ENCODE peak calls at places on chromosomes 2 and 18, in ten cellular contexts. C is stomach, X is spleen, W is HL-60, U is suprapubic skin, O is HepG2, P is Panc1, V is GM12891, Y is GM12892, K is HCT116. G is an unnamed sample.

GRCh38 chr18:58863539-58864145 is 1.0 kb upstream of the ZNF532 start:
- DNase-seq in O (no peak), P (no peak), K (no peak), V (peak), C (peak), Y (peak), X (peak), U (no peak), W (peak), G (peak)

GRCh38 chr2:187654535-187654934 is 100.3 kb upstream of the TFPI start:
- DNase-seq in C (peak), W (no peak), P (no peak), X (no peak), O (no peak), U (no peak), V (no peak), K (no peak), Y (no peak), G (no peak)

GRCh38 chr18:25055076-25055475 is 296.9 kb downstream of the ZNF521 start:
- DNase-seq in P (no peak), V (no peak), W (no peak), X (no peak), O (no peak), K (no peak), U (no peak), Y (no peak), C (no peak), G (no peak)

GRCh38 chr2:162382283-162382682 is 38.4 kb downstream of the GCA start:
- DNase-seq in V (no peak), U (no peak), K (no peak), Y (no peak), P (no peak), O (no peak), W (no peak), X (no peak), C (no peak), G (no peak)

GRCh38 chr2:190376591-190377245 is 31.4 kb upstream of the MFSD6 start:
- DNase-seq in P (no peak), Y (no peak), O (no peak), C (no peak), W (no peak), U (no peak), X (no peak), K (no peak), V (no peak), G (no peak)

GRCh38 chr18:8947576-8947975 is 154.9 kb upstream of the NDUFV2 start:
- DNase-seq in K (no peak), X (no peak), W (no peak), C (no peak), O (no peak), U (no peak), P (no peak), Y (no peak), V (no peak), G (no peak)

GRCh38 chr2:233328922-233329321 is 21.3 kb downstream of the SAG start:
- DNase-seq in X (no peak), W (no peak), V (no peak), C (no peak), O (no peak), K (no peak), P (no peak), U (no peak), Y (no peak), G (no peak)

GRCh38 chr2:12066986-12067385 is 320.6 kb downstream of the LPIN1 start:
- DNase-seq in U (no peak), C (no peak), W (no peak), K (no peak), P (no peak), O (no peak), X (no peak), Y (no peak), V (no peak), G (no peak)

GRCh38 chr2:240077442-240077841 is 24.1 kb upstream of the OR6B3 start:
- DNase-seq in O (no peak), W (no peak), P (no peak), X (no peak), V (no peak), C (no peak), Y (no peak), K (no peak), U (no peak), G (no peak)

GRCh38 chr18:37218022-37218590 is 347.5 kb downstream of the CELF4 start:
- DNase-seq in P (no peak), O (no peak), V (no peak), C (no peak), U (no peak), X (no peak), W (no peak), Y (no peak), K (no peak), G (no peak)

GRCh38 chr18:48079885-48080284 is 149.4 kb upstream of the SMAD2 start:
- DNase-seq in C (no peak), K (no peak), V (no peak), W (no peak), U (no peak), X (peak), P (no peak), Y (no peak), O (no peak), G (no peak)

GRCh38 chr2:158211516-158211915 is 109.8 kb downstream of the UPP2 start:
- DNase-seq in W (no peak), O (no peak), C (no peak), K (no peak), P (no peak), U (no peak), Y (no peak), X (no peak), V (no peak), G (no peak)

GRCh38 chr2:58992062-58992736 is 751.1 kb upstream of the FANCL start:
- DNase-seq in U (no peak), O (peak), Y (no peak), X (no peak), V (no peak), C (no peak), W (no peak), K (no peak), P (no peak), G (no peak)

GRCh38 chr2:156896294-156896693 is 361.2 kb upstream of the GALNT5 start:
- DNase-seq in K (no peak), Y (no peak), X (no peak), V (no peak), W (no peak), U (no peak), P (no peak), O (no peak), C (no peak), G (no peak)

GRCh38 chr18:68172842-68173549 is 541.9 kb downstream of the TMX3 start:
- DNase-seq in P (no peak), Y (no peak), V (no peak), O (peak), C (no peak), U (no peak), W (no peak), X (no peak), K (no peak), G (no peak)

GRCh38 chr2:152335851-152336102 is 803 bp downstream of the FMNL2 start:
- DNase-seq in K (no peak), C (no peak), X (peak), V (peak), P (no peak), O (no peak), Y (peak), U (no peak), W (no peak), G (peak)

GRCh38 chr18:37566479-37567060 is 972 bp upstream of the CELF4 start:
- DNase-seq in K (no peak), C (no peak), O (no peak), V (no peak), W (no peak), U (no peak), X (peak), P (no peak), Y (no peak), G (peak)

GRCh38 chr18:34866739-34867138 is 156.6 kb downstream of the DTNA start:
- DNase-seq in C (no peak), W (no peak), O (no peak), Y (no peak), P (no peak), U (no peak), V (no peak), K (no peak), X (no peak), G (peak)

GRCh38 chr2:159497857-159498256 is 118.5 kb downstream of the BAZ2B start:
- DNase-seq in X (no peak), P (no peak), O (no peak), K (peak), Y (no peak), U (no peak), V (no peak), C (no peak), W (no peak), G (no peak)

GRCh38 chr18:77132369-77133050 is at the start of gene MBP:
- DNase-seq in O (no peak), C (peak), P (no peak), K (no peak), V (peak), X (peak), Y (peak), W (peak), U (peak), G (peak)

GRCh38 chr2:104976603-104977120 is 61.2 kb upstream of the MRPS9 start:
- DNase-seq in V (peak), P (no peak), W (peak), Y (peak), O (peak), X (peak), U (no peak), K (peak), C (no peak), G (peak)

GRCh38 chr18:9814431-9814830 is 71.3 kb upstream of the TXNDC2 start:
- DNase-seq in C (no peak), X (no peak), P (peak), O (peak), V (no peak), U (no peak), Y (no peak), W (no peak), K (no peak), G (no peak)

GRCh38 chr2:19988600-19988999 is 1.3 kb downstream of the WDR35 start:
- DNase-seq in W (no peak), C (no peak), O (no peak), U (no peak), K (no peak), P (no peak), Y (no peak), X (no peak), V (no peak), G (no peak)

GRCh38 chr2:126655500-126656310 is at the start of gene GYPC:
- DNase-seq in V (peak), P (no peak), X (peak), W (peak), C (peak), O (no peak), U (peak), K (no peak), Y (peak), G (no peak)

GRCh38 chr2:84904717-84905174 is 710 bp upstream of the TMSB10 start:
- DNase-seq in V (no peak), K (no peak), U (peak), C (peak), W (no peak), O (no peak), Y (no peak), P (no peak), X (peak), G (peak)

GRCh38 chr2:100350661-100351185 is 28.4 kb upstream of the LONRF2 start:
- DNase-seq in O (no peak), V (no peak), Y (no peak), X (no peak), K (no peak), U (no peak), P (no peak), W (no peak), C (no peak), G (no peak)

GRCh38 chr18:37590346-37590745 is 24.7 kb upstream of the CELF4 start:
- DNase-seq in P (no peak), O (no peak), X (no peak), V (no peak), W (no peak), K (no peak), Y (no peak), C (no peak), U (no peak), G (no peak)

GRCh38 chr2:237165405-237166276 is 80.0 kb downstream of the COPS8 start:
- DNase-seq in U (no peak), K (peak), P (no peak), V (no peak), W (no peak), O (peak), X (no peak), Y (no peak), C (no peak), G (peak)

GRCh38 chr2:74426181-74426758 is 4.7 kb downstream of the WDR54 start:
- DNase-seq in Y (no peak), K (no peak), P (no peak), W (no peak), X (peak), C (no peak), O (no peak), V (no peak), U (peak), G (no peak)

GRCh38 chr2:40240067-40240466 is 211.8 kb downstream of the SLC8A1 start:
- DNase-seq in X (no peak), O (no peak), U (no peak), W (no peak), P (no peak), V (no peak), K (no peak), C (peak), Y (no peak), G (no peak)

GRCh38 chr2:3494984-3495666 is 24.2 kb downstream of the ADI1 start:
- DNase-seq in V (no peak), K (no peak), X (no peak), W (no peak), Y (no peak), C (no peak), O (no peak), P (no peak), U (no peak), G (peak)

GRCh38 chr2:100423631-100424030 is 6.2 kb upstream of the CHST10 start:
- DNase-seq in U (no peak), K (no peak), X (no peak), P (no peak), C (no peak), O (no peak), W (no peak), V (no peak), Y (no peak), G (no peak)

GRCh38 chr18:55444496-55444895 is 143.5 kb downstream of the TCF4 start:
- DNase-seq in C (no peak), Y (no peak), V (no peak), X (no peak), W (no peak), O (no peak), P (no peak), U (no peak), K (no peak), G (no peak)

GRCh38 chr2:43059183-43059897 is 167.1 kb downstream of the ZFP36L2 start:
- DNase-seq in X (peak), K (no peak), U (peak), P (no peak), V (peak), Y (no peak), O (no peak), W (peak), C (no peak), G (peak)

GRCh38 chr18:55634545-55634944 is 46.6 kb upstream of the TCF4 start:
- DNase-seq in C (no peak), Y (no peak), P (no peak), U (no peak), W (no peak), V (no peak), K (no peak), O (no peak), X (no peak), G (no peak)

DNA sequence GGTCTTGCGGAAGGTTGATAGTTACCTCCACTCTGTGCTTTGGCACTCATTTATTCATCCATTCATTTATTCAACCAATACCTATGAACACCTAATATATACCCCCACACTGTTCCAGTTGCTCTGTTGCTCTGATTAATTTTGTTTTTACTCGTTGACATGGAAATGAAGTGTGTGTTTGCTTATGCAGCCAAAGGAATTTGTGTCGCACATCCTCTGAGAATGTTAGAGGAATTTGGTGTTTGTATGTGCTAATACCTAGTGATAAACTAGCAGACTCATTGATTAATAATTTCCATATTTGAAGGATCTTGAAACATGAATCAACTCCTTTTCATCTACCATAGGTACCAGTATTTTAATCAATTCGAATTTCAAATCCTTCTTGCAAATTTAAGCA is 25.8 kb upstream of the CRIM1 start:
- DNase-seq in W (no peak), Y (no peak), C (no peak), V (no peak), X (no peak), U (no peak), P (no peak), K (no peak), O (peak), G (no peak)
- TF ChIP-seq POLR2AphosphoS5 in W (no peak), Y (no peak), C (no peak), V (no peak), X (no peak), U (no peak), P (no peak), K (no peak), O (no peak), G (no peak)

GRCh38 chr2:96260404-96261260 is 5.2 kb downstream of the TMEM127 start:
- DNase-seq in K (peak), W (peak), C (peak), Y (peak), V (no peak), O (peak), U (peak), X (no peak), P (peak), G (peak)

GRCh38 chr2:96264086-96264485 is 1.7 kb downstream of the TMEM127 start:
- DNase-seq in W (no peak), P (no peak), Y (no peak), C (no peak), V (no peak), O (no peak), U (no peak), X (no peak), K (no peak), G (peak)

GRCh38 chr2:96264656-96265348 is 995 bp downstream of the TMEM127 start:
- DNase-seq in O (peak), U (peak), X (no peak), Y (peak), W (peak), K (no peak), P (no peak), C (no peak), V (peak), G (peak)

GRCh38 chr2:96261328-96262003 is 4.3 kb downstream of the TMEM127 start:
- DNase-seq in W (no peak), P (no peak), Y (no peak), C (no peak), V (no peak), K (no peak), X (no peak), U (no peak), O (peak), G (no peak)

GRCh38 chr2:96262306-96262705 is 3.5 kb downstream of the TMEM127 start:
- DNase-seq in P (no peak), C (no peak), V (no peak), K (no peak), O (no peak), X (no peak), Y (no peak), U (no peak), W (no peak), G (no peak)
- TF ChIP-seq POLR2AphosphoS5 in P (no peak), C (no peak), V (no peak), K (no peak), O (no peak), X (no peak), Y (no peak), U (no peak), W (no peak), G (no peak)

GRCh38 chr2:27247893-27248292 is 15.0 kb downstream of the SLC30A3 start:
- DNase-seq in P (no peak), V (no peak), K (no peak), U (no peak), W (no peak), Y (no peak), C (no peak), O (no peak), X (no peak), G (no peak)

GRCh38 chr2:27251786-27252185 is 11.1 kb downstream of the SLC30A3 start:
- DNase-seq in C (no peak), P (no peak), V (no peak), K (no peak), O (no peak), U (no peak), Y (no peak), X (no peak), W (no peak), G (no peak)

GRCh38 chr2:27249077-27249890 is 13.6 kb downstream of the SLC30A3 start:
- DNase-seq in C (no peak), K (no peak), O (no peak), Y (no peak), V (no peak), U (no peak), W (no peak), X (no peak), P (no peak), G (peak)

GRCh38 chr2:27250652-27251379 is 12.0 kb downstream of the SLC30A3 start:
- DNase-seq in O (no peak), P (no peak), C (no peak), X (no peak), W (no peak), K (no peak), U (no peak), V (no peak), Y (no peak), G (no peak)

DNA sequence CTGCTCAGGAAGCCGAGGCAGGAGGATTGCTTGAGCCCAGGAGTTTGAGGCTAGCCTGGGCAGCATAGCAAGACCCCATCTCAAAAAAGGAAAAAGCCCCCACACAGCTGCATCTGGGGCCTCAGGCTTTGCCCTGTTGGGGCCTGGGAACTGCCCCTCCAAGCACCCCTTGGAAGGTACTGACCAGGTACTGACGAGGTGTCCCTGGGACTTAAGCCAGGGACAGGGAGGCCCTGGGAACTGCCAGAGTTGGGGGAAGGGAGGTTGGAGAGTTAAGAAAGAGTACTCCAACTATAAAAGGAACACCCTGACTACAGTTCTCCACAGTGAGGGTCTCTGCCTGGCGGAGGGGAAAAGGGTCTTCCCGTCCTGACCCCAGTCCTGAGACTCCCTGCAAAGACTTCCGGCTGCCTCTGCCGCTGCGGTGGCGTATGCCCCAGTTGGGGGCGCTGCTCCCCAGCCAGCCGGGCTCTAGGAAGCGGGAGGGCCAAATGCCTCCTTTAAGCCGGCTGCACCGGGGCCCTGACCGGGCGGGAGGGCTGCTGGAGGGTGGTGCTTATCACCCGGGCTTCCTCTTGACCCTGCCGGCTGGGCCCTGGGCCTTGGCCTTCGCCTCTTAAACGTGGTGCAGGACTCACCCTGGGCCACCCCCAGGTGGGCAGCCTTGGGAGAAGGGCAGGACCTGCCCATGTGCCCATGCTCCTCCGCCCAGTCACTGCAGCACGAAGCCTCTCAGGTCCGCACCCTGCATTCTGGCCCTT is 12.8 kb downstream of the SLC30A3 start:
- DNase-seq in C (peak), O (peak), P (no peak), U (no peak), X (peak), K (peak), V (peak), Y (peak), W (peak), G (peak)
- TF ChIP-seq POLR2AphosphoS5 in C (no peak), O (no peak), P (no peak), U (no peak), X (peak), K (no peak), V (no peak), Y (no peak), W (no peak), G (no peak)

DNA sequence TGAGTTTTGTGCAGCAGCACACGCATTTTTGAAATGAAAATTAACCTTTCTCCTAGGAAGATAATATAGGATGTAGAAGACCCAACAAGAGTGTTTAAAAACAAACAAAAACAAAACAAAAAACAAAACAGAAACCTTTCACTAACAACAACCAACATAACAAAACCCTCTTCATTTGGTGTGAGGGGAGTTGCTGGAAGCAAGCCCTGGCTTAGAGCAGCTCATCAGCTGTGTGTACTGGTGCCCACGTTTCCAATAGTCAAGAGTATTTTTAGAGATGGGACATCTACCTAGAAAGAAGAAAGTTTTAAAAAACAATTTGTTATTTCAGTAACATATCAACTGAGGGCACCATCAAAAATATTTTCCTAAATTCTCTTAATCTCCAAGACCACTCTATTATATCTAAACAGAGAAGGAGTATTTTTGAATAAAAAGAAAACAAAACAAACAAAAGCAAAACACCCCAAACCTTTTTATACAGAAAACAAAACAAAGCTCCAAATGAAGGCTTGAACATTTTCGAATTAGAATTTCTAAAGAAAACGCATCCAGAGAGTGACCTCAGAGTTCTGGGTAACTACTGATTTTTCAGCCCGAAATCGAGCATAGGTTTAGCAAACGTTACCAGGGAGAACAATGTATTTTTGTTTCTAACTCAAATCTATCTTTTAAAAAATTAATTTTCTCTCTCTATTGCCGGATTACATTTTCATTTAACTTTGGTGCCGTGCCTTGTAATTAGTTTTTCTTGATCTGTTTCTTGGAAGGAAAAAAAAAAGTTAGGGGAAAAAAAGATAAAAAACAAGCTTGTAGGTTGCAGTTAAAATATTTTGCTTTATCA is 134.6 kb downstream of the INSIG2 start:
- DNase-seq in P (no peak), O (no peak), U (no peak), C (no peak), W (no peak), X (no peak), V (no peak), Y (no peak), K (no peak), G (no peak)
- TF ChIP-seq POLR2AphosphoS5 in P (no peak), O (no peak), U (no peak), C (no peak), W (no peak), X (no peak), V (no peak), Y (no peak), K (no peak), G (no peak)

G was measured in SK-N-SH.